ENCODE peak calls at places on chromosome 12, in four cellular contexts. P is Caco-2, R is CMK, J is ELR. A is an unnamed sample.

GRCh38 chr12:28882444-28882843 is 266.6 kb upstream of the FAR2 start:
- DNase-seq in R (peak; percentile 44), P (no peak), J (no peak), A (no peak)

GRCh38 chr12:121580959-121581680 is at the start of gene KDM2B:
- DNase-seq in P (no peak), R (no peak), J (peak; percentile 81), A (peak; percentile 81)

GRCh38 chr12:111462134-111462821 is 56.6 kb downstream of the SH2B3 start:
- DNase-seq in R (no peak), P (no peak), J (no peak), A (peak; percentile 76)

GRCh38 chr12:4833511-4833910 is 76.2 kb upstream of the KCNA1 start:
- DNase-seq in J (no peak), P (no peak), R (no peak), A (no peak)

GRCh38 chr12:49982246-49983229 is 9.8 kb downstream of the AQP6 start:
- DNase-seq in R (peak; percentile 68), J (peak; percentile 58), P (no peak), A (peak; percentile 46)

GRCh38 chr12:67531519-67531918 is 117.0 kb upstream of the DYRK2 start:
- DNase-seq in R (no peak), J (no peak), P (no peak), A (no peak)

GRCh38 chr12:76103958-76104357 is 19.5 kb upstream of the NAP1L1 start:
- DNase-seq in R (no peak), P (no peak), J (no peak), A (no peak)

GRCh38 chr12:180445-180844 is 33.5 kb downstream of the SLC6A12 start:
- DNase-seq in J (no peak), P (no peak), R (peak; percentile 60), A (no peak)

GRCh38 chr12:106883421-106883820 is 72.3 kb upstream of the TMEM263 start:
- DNase-seq in R (no peak), P (no peak), J (peak; percentile 50), A (peak; percentile 25)

GRCh38 chr12:48999371-49000131 is at the start of gene DDN:
- DNase-seq in P (peak; percentile 71), R (no peak), J (peak; percentile 60), A (peak; percentile 50)

GRCh38 chr12:127324681-127325080 is 942.3 kb upstream of the TMEM132C start:
- DNase-seq in P (no peak), J (no peak), R (no peak), A (no peak)

GRCh38 chr12:95553202-95553943 is 2.1 kb upstream of the USP44 start:
- DNase-seq in P (no peak), R (no peak), J (no peak), A (no peak)

A was measured in EL.